ENCODE peak calls at places on chromosomes 3 and 15, in eight cellular contexts. M is NCI-H345; B is RWPE2; I is hepatic stellate cell; A is activated CD8-positive, alpha-beta memory T cell treated with anti-CD3 and anti-CD28 coated beads, Interleukin-2, amount 50 U/mL, for 4 hours; F is HT1080; W is tibial artery; O is GM12892. Y is an unnamed sample.

GRCh38 chr3:65717676-65718346 is 320.9 kb downstream of the MAGI1 start:
- DNase-seq in M (no peak), B (no peak), I (no peak), A (no peak), F (no peak), W (no peak), O (no peak), Y (no peak)

GRCh38 chr3:11803977-11804903 is 42.4 kb downstream of the TAMM41 start:
- DNase-seq in M (peak; percentile 33), B (no peak), I (peak; percentile 64), A (peak; percentile 18), F (peak; percentile 52), W (peak; percentile 24), O (peak; percentile 41), Y (no peak)

GRCh38 chr3:29465836-29466235 is 185.0 kb downstream of the RBMS3 start:
- DNase-seq in M (no peak), B (no peak), I (peak; percentile 54), A (no peak), F (no peak), W (no peak), O (no peak), Y (no peak)

GRCh38 chr3:165643433-165643824 is 193.8 kb downstream of the BCHE start:
- DNase-seq in M (no peak), B (no peak), I (peak; percentile 17), A (no peak), F (peak; percentile 75), W (no peak), O (no peak), Y (no peak)

GRCh38 chr3:86969500-86970189 is 21.3 kb downstream of the VGLL3 start:
- DNase-seq in M (no peak), B (no peak), I (peak; percentile 41), A (no peak), F (peak; percentile 40), W (no peak), O (no peak), Y (no peak)

GRCh38 chr3:173688216-173688842 is 290.8 kb downstream of the NLGN1 start:
- DNase-seq in M (no peak), B (no peak), I (no peak), A (no peak), F (no peak), W (no peak), O (no peak), Y (no peak)

GRCh38 chr3:170835346-170835745 is 34.6 kb downstream of the RPL22L1 start:
- DNase-seq in M (peak; percentile 78), B (no peak), I (no peak), A (no peak), F (no peak), W (no peak), O (no peak), Y (no peak)

GRCh38 chr3:156762631-156763185 is 63.4 kb upstream of the LEKR1 start:
- DNase-seq in M (no peak), B (no peak), I (peak; percentile 36), A (no peak), F (no peak), W (no peak), O (no peak), Y (no peak)

GRCh38 chr3:113006350-113007056 is 15.7 kb downstream of the GTPBP8 start:
- DNase-seq in M (no peak), B (no peak), I (no peak), A (no peak), F (no peak), W (no peak), O (no peak), Y (no peak)

GRCh38 chr3:29649815-29650547 is 369.1 kb downstream of the RBMS3 start:
- DNase-seq in M (no peak), B (no peak), I (peak; percentile 29), A (no peak), F (peak; percentile 62), W (peak; percentile 46), O (no peak), Y (no peak)

GRCh38 chr3:144915202-144915601 is 943.6 kb downstream of the DIPK2A start:
- DNase-seq in M (no peak), B (no peak), I (no peak), A (no peak), F (peak; percentile 27), W (no peak), O (no peak), Y (no peak)

GRCh38 chr15:88091444-88092016 is 165.0 kb downstream of the NTRK3 start:
- DNase-seq in M (no peak), B (no peak), I (no peak), A (no peak), F (no peak), W (no peak), O (no peak), Y (no peak)

GRCh38 chr15:28107111-28107893 is 8.2 kb upstream of the OCA2 start:
- DNase-seq in M (no peak), B (peak; percentile 66), I (peak; percentile 45), A (no peak), F (no peak), W (peak; percentile 23), O (no peak), Y (no peak)

GRCh38 chr3:119536757-119537156 is 22.7 kb downstream of the CD80 start:
- DNase-seq in M (no peak), B (no peak), I (no peak), A (no peak), F (no peak), W (no peak), O (no peak), Y (no peak)

GRCh38 chr3:160400631-160401150 is 1.2 kb downstream of the SMC4 start:
- DNase-seq in M (no peak), B (no peak), I (no peak), A (peak; percentile 16), F (no peak), W (no peak), O (peak; percentile 10), Y (peak; percentile 34)

GRCh38 chr15:91496754-91497691 is 356.5 kb upstream of the SLCO3A1 start:
- DNase-seq in M (no peak), B (no peak), I (no peak), A (no peak), F (no peak), W (no peak), O (no peak), Y (peak; percentile 41)

Y was measured in lung.